ENCODE peak calls at places on chromosomes 11 and 22, in ten cellular contexts. X is fibroblast of mammary gland; I is activated naive CD4-positive, alpha-beta T cell treated with Interleukin-2 at 50 U/mL for 16 hours; P is stimulated activated CD4-positive, alpha-beta T cell treated with anti-CD3 and anti-CD28 coated beads, Interleukin-1b, Interleukin-23, amount 100 ng/mL, for 1 hour; E is central memory CD8-positive, alpha-beta T cell; N is H54; J is psoas muscle; Y is HS-27A; B is activated CD4-positive, alpha-beta T cell treated with anti-CD3 and anti-CD28 coated beads for 48 hours; F is AG08395. V is an unnamed sample.

GRCh38 chr11:2576536-2576935 is 123.3 kb downstream of the KCNQ1OT1 start:
- DNase-seq in X (no peak), I (no peak), P (no peak), E (no peak), N (no peak), J (peak), Y (no peak), B (no peak), F (no peak), V (no peak)

GRCh38 chr22:22710719-22711531 is 66.5 kb downstream of the GGTLC2 start:
- DNase-seq in X (peak), I (peak), P (peak), E (peak), N (peak), J (peak), Y (no peak), B (peak), F (peak), V (no peak)

GRCh38 chr11:57638811-57639320 is 10.8 kb downstream of the YPEL4 start:
- DNase-seq in X (peak), I (peak), P (no peak), E (no peak), N (no peak), J (no peak), Y (no peak), B (no peak), F (no peak), V (no peak)

GRCh38 chr22:39500101-39500500 is 2.0 kb upstream of the MIEF1 start:
- DNase-seq in X (no peak), I (no peak), P (no peak), E (no peak), N (no peak), J (no peak), Y (no peak), B (no peak), F (no peak), V (no peak)

GRCh38 chr11:79440451-79441158 is at the start of gene TENM4:
- DNase-seq in X (peak), I (no peak), P (no peak), E (no peak), N (peak), J (peak), Y (no peak), B (peak), F (peak), V (no peak)

GRCh38 chr22:31566484-31566883 is 70.1 kb downstream of the SFI1 start:
- DNase-seq in X (no peak), I (no peak), P (no peak), E (no peak), N (no peak), J (no peak), Y (no peak), B (no peak), F (no peak), V (no peak)

GRCh38 chr11:43067681-43068080 is 244.1 kb upstream of the API5 start:
- DNase-seq in X (no peak), I (no peak), P (no peak), E (no peak), N (no peak), J (no peak), Y (no peak), B (no peak), F (no peak), V (no peak)

GRCh38 chr11:14413307-14414072 is 54.5 kb upstream of the RRAS2 start:
- DNase-seq in X (peak), I (no peak), P (no peak), E (no peak), N (no peak), J (peak), Y (no peak), B (peak), F (no peak), V (no peak)

GRCh38 chr11:11149671-11150459 is 203.2 kb downstream of the CSNK2A3 start:
- DNase-seq in X (no peak), I (peak), P (no peak), E (peak), N (no peak), J (no peak), Y (no peak), B (no peak), F (no peak), V (no peak)

GRCh38 chr11:1064167-1064566 is 10.5 kb upstream of the MUC2 start:
- DNase-seq in X (no peak), I (no peak), P (no peak), E (no peak), N (no peak), J (no peak), Y (no peak), B (no peak), F (no peak), V (no peak)

GRCh38 chr11:92810423-92810822 is 159.0 kb upstream of the MTNR1B start:
- DNase-seq in X (no peak), I (no peak), P (no peak), E (no peak), N (no peak), J (no peak), Y (no peak), B (no peak), F (no peak), V (no peak)

GRCh38 chr22:22199634-22200033 is 45.0 kb upstream of the VPREB1 start:
- DNase-seq in X (no peak), I (no peak), P (no peak), E (no peak), N (no peak), J (peak), Y (no peak), B (no peak), F (no peak), V (no peak)

GRCh38 chr11:82718307-82718706 is 15.4 kb downstream of the FAM181B start:
- DNase-seq in X (peak), I (no peak), P (no peak), E (no peak), N (peak), J (no peak), Y (no peak), B (peak), F (peak), V (no peak)

GRCh38 chr11:2302844-2303626 is 1.2 kb downstream of the TSPAN32 start:
- DNase-seq in X (no peak), I (no peak), P (no peak), E (peak), N (no peak), J (peak), Y (no peak), B (peak), F (no peak), V (no peak)

GRCh38 chr11:78424334-78425270 is 7.0 kb upstream of the GAB2 start:
- DNase-seq in X (peak), I (no peak), P (no peak), E (no peak), N (no peak), J (no peak), Y (no peak), B (no peak), F (no peak), V (no peak)

GRCh38 chr11:29352273-29352672 is 664.6 kb downstream of the KCNA4 start:
- DNase-seq in X (no peak), I (no peak), P (no peak), E (no peak), N (no peak), J (no peak), Y (no peak), B (no peak), F (no peak), V (no peak)